ENCODE peak calls at places on chromosomes 12 and 14, in nine cellular contexts. B is prostate gland, Y is H1, K is HepG2, O is A549, H is body of pancreas, I is breast epithelium, Q is ovary, G is thyroid gland. N is an unnamed sample.

GRCh38 chr14:100531152-100531551 is 56.1 kb downstream of the BEGAIN start:
- DNase-seq in B (no peak), Y (no peak), K (no peak), O (no peak), H (no peak), I (no peak), Q (no peak), G (no peak), N (no peak)

GRCh38 chr14:61461808-61462275 is 140.5 kb downstream of the PRKCH start:
- DNase-seq in B (peak; percentile 71), Y (no peak), K (peak; percentile 68), O (peak; percentile 72), H (no peak), I (no peak), Q (no peak), G (peak; percentile 14), N (peak; percentile 43)

GRCh38 chr12:8913702-8914032 is 642 bp upstream of the PHC1 start:
- DNase-seq in B (no peak), Y (no peak), K (no peak), O (no peak), H (no peak), I (no peak), Q (no peak), G (no peak), N (no peak)

GRCh38 chr12:127107744-127108143 is 1159.2 kb upstream of the TMEM132C start:
- DNase-seq in B (no peak), Y (no peak), K (no peak), O (no peak), H (no peak), I (no peak), Q (no peak), G (no peak), N (no peak)

GRCh38 chr12:12718853-12719252 is 1.7 kb downstream of the CDKN1B start:
- DNase-seq in B (no peak), Y (no peak), K (no peak), O (peak; percentile 39), H (no peak), I (no peak), Q (no peak), G (no peak), N (no peak)

GRCh38 chr12:40473979-40474378 is 218.3 kb upstream of the CNTN1 start:
- DNase-seq in B (no peak), Y (no peak), K (no peak), O (no peak), H (no peak), I (no peak), Q (no peak), G (no peak), N (no peak)

GRCh38 chr12:108337235-108338223 is 1.6 kb downstream of the CMKLR1 start:
- DNase-seq in B (no peak), Y (no peak), K (peak; percentile 26), O (peak; percentile 39), H (no peak), I (no peak), Q (no peak), G (no peak), N (peak; percentile 26)

GRCh38 chr12:14635776-14636175 is 60.6 kb downstream of the GUCY2C start:
- DNase-seq in B (no peak), Y (no peak), K (no peak), O (no peak), H (no peak), I (no peak), Q (no peak), G (no peak), N (no peak)

GRCh38 chr14:65103150-65103760 is 938 bp upstream of the MAX start:
- DNase-seq in B (no peak), Y (no peak), K (peak; percentile 24), O (peak; percentile 58), H (peak; percentile 19), I (no peak), Q (no peak), G (no peak), N (no peak)

GRCh38 chr12:99450231-99450630 is 197.3 kb upstream of the GARIN6 start:
- DNase-seq in B (no peak), Y (no peak), K (no peak), O (no peak), H (no peak), I (no peak), Q (no peak), G (no peak), N (no peak)

GRCh38 chr14:105146976-105147700 is 21.4 kb downstream of the JAG2 start:
- DNase-seq in B (no peak), Y (no peak), K (no peak), O (no peak), H (no peak), I (no peak), Q (peak; percentile 14), G (peak; percentile 0), N (no peak)

GRCh38 chr12:111685811-111686573 is at the start of the genes ACAD10 and BRAP:
- DNase-seq in B (peak; percentile 90), Y (peak; percentile 80), K (peak; percentile 89), O (peak; percentile 97), H (peak; percentile 94), I (peak; percentile 91), Q (peak; percentile 95), G (peak; percentile 94), N (peak; percentile 94)

GRCh38 chr14:86604546-86604945 is 1074.6 kb downstream of the FLRT2 start:
- DNase-seq in B (no peak), Y (no peak), K (no peak), O (no peak), H (no peak), I (no peak), Q (no peak), G (no peak), N (no peak)

GRCh38 chr14:53954551-53955233 is 1.9 kb downstream of the BMP4 start:
- DNase-seq in B (no peak), Y (no peak), K (no peak), O (peak; percentile 21), H (peak; percentile 16), I (no peak), Q (peak; percentile 40), G (peak; percentile 33), N (no peak)

GRCh38 chr14:88868558-88869159 is 44.2 kb downstream of the TTC8 start:
- DNase-seq in B (peak; percentile 10), Y (no peak), K (peak; percentile 12), O (peak; percentile 23), H (no peak), I (no peak), Q (no peak), G (no peak), N (no peak)

GRCh38 chr12:23921099-23921846 is 28.2 kb downstream of the SOX5 start:
- DNase-seq in B (no peak), Y (no peak), K (no peak), O (no peak), H (no peak), I (no peak), Q (no peak), G (no peak), N (no peak)

GRCh38 chr14:68978550-68978911 is 571 bp downstream of the ACTN1 start:
- DNase-seq in B (peak; percentile 75), Y (no peak), K (no peak), O (no peak), H (peak; percentile 82), I (peak; percentile 68), Q (peak; percentile 80), G (peak; percentile 75), N (peak; percentile 48)

GRCh38 chr12:132197581-132198281 is 53.5 kb downstream of the NOC4L start:
- DNase-seq in B (no peak), Y (no peak), K (no peak), O (no peak), H (no peak), I (no peak), Q (no peak), G (no peak), N (peak; percentile 42)

GRCh38 chr12:91098942-91099341 is 12.4 kb downstream of the LUM start:
- DNase-seq in B (no peak), Y (no peak), K (no peak), O (peak; percentile 26), H (peak; percentile 12), I (no peak), Q (no peak), G (no peak), N (peak; percentile 41)

GRCh38 chr14:59347511-59347900 is 117.7 kb downstream of the GPR135 start:
- DNase-seq in B (no peak), Y (no peak), K (no peak), O (no peak), H (no peak), I (no peak), Q (no peak), G (no peak), N (no peak)
- H3K4me1 ChIP-seq in B (no peaks in the 10 kb centered on the region), Y (no peaks in the 10 kb centered on the region), K (no peaks in the 10 kb centered on the region), O (peaks cover 7% of the 10 kb centered on the region), H (peaks cover 5% of the 10 kb centered on the region), I (no peaks in the 10 kb centered on the region), Q (peaks cover 16% of the 10 kb centered on the region), G (peaks cover 44% of the 10 kb centered on the region), N (peaks cover 12% of the 10 kb centered on the region)

GRCh38 chr14:98937712-98938505 is 334.1 kb downstream of the BCL11B start:
- DNase-seq in B (no peak), Y (no peak), K (no peak), O (no peak), H (no peak), I (no peak), Q (no peak), G (no peak), N (no peak)
- TF ChIP-seq CTCF in B (no peak), Y (no peak), K (no peak), O (no peak), H (no peak), I (no peak), Q (no peak), G (no peak), N (no peak)

GRCh38 chr14:76986261-76986565 is 42.3 kb downstream of the IRF2BPL start:
- DNase-seq in B (no peak), Y (no peak), K (no peak), O (no peak), H (no peak), I (no peak), Q (no peak), G (no peak), N (no peak)

GRCh38 chr14:76985021-76985420 is 43.5 kb downstream of the IRF2BPL start:
- DNase-seq in B (no peak), Y (no peak), K (peak; percentile 41), O (no peak), H (no peak), I (no peak), Q (no peak), G (no peak), N (no peak)

GRCh38 chr14:76985540-76986260 is 42.8 kb downstream of the IRF2BPL start:
- DNase-seq in B (no peak), Y (no peak), K (no peak), O (peak; percentile 46), H (no peak), I (no peak), Q (no peak), G (no peak), N (no peak)

GRCh38 chr14:76981670-76982069 is 46.8 kb downstream of the IRF2BPL start:
- DNase-seq in B (no peak), Y (no peak), K (no peak), O (no peak), H (no peak), I (no peak), Q (no peak), G (no peak), N (no peak)

GRCh38 chr14:76984297-76984696 is 44.2 kb downstream of the IRF2BPL start:
- DNase-seq in B (no peak), Y (no peak), K (no peak), O (no peak), H (no peak), I (no peak), Q (no peak), G (no peak), N (no peak)
- TF ChIP-seq POLR2A in B (no peak), Y (no peak), K (no peak), O (no peak), H (no peak), I (no peak), Q (no peak), G (no peak), N (no peak)

GRCh38 chr14:102558566-102558965 is 33.9 kb upstream of the RCOR1 start:
- DNase-seq in B (no peak), Y (no peak), K (no peak), O (no peak), H (no peak), I (no peak), Q (no peak), G (no peak), N (no peak)
- H3K4me1 ChIP-seq in B (no peaks in the 10 kb centered on the region), Y (peaks cover 4% of the 10 kb centered on the region), K (peaks cover 19% of the 10 kb centered on the region), O (no peaks in the 10 kb centered on the region), H (peaks cover 10% of the 10 kb centered on the region), I (no peaks in the 10 kb centered on the region), Q (peaks cover 1% of the 10 kb centered on the region), G (no peaks in the 10 kb centered on the region), N (no peaks in the 10 kb centered on the region)

N was measured in testis.